ENCODE peak calls at places on chromosomes 13 and 19, in seven cellular contexts. One of them, this sample, is unnamed.

GRCh38 chr19:31066385-31066784 is 282.9 kb downstream of the TSHZ3 start:
- DNase-seq in activated T-cell treated with anti-CD3 and anti-CD28 coated beads for 4 hours: no peak
- DNase-seq in lower lobe of right lung: no peak
- DNase-seq in pancreas: no peak
- DNase-seq in mesothelial cell of epicardium: no peak
- DNase-seq in brain microvascular endothelial cell: peak
- DNase-seq in neural crest cell: no peak
- DNase-seq in this sample: peak

GRCh38 chr19:4676955-4677731 is 7.0 kb upstream of the MYDGF start:
- DNase-seq in brain microvascular endothelial cell: peak
- DNase-seq in activated T-cell treated with anti-CD3 and anti-CD28 coated beads for 4 hours: no peak
- DNase-seq in neural crest cell: peak
- DNase-seq in pancreas: no peak
- DNase-seq in mesothelial cell of epicardium: no peak
- DNase-seq in lower lobe of right lung: peak
- DNase-seq in this sample: peak

GRCh38 chr13:26246154-26246553 is 7.8 kb upstream of the CDK8 start:
- DNase-seq in mesothelial cell of epicardium: no peak
- DNase-seq in neural crest cell: no peak
- DNase-seq in pancreas: no peak
- DNase-seq in brain microvascular endothelial cell: no peak
- DNase-seq in activated T-cell treated with anti-CD3 and anti-CD28 coated beads for 4 hours: no peak
- DNase-seq in lower lobe of right lung: no peak
- DNase-seq in this sample: no peak

GRCh38 chr19:51803965-51804364 is 9.0 kb downstream of the FPR3 start:
- DNase-seq in neural crest cell: no peak
- DNase-seq in lower lobe of right lung: no peak
- DNase-seq in pancreas: no peak
- DNase-seq in mesothelial cell of epicardium: no peak
- DNase-seq in brain microvascular endothelial cell: no peak
- DNase-seq in activated T-cell treated with anti-CD3 and anti-CD28 coated beads for 4 hours: no peak
- DNase-seq in this sample: no peak

GRCh38 chr19:31351212-31352193 is 2.3 kb upstream of the TSHZ3 start:
- DNase-seq in lower lobe of right lung: no peak
- DNase-seq in activated T-cell treated with anti-CD3 and anti-CD28 coated beads for 4 hours: no peak
- DNase-seq in brain microvascular endothelial cell: peak
- DNase-seq in pancreas: peak
- DNase-seq in neural crest cell: no peak
- DNase-seq in mesothelial cell of epicardium: no peak
- DNase-seq in this sample: peak

GRCh38 chr13:43908156-43909126 is 28.7 kb downstream of the LACC1 start:
- DNase-seq in activated T-cell treated with anti-CD3 and anti-CD28 coated beads for 4 hours: no peak
- DNase-seq in mesothelial cell of epicardium: no peak
- DNase-seq in brain microvascular endothelial cell: peak
- DNase-seq in lower lobe of right lung: no peak
- DNase-seq in pancreas: no peak
- DNase-seq in neural crest cell: peak
- DNase-seq in this sample: peak

GRCh38 chr19:27865927-27866777 is 1346.8 kb downstream of the UQCRFS1 start:
- DNase-seq in mesothelial cell of epicardium: no peak
- DNase-seq in brain microvascular endothelial cell: no peak
- DNase-seq in neural crest cell: no peak
- DNase-seq in activated T-cell treated with anti-CD3 and anti-CD28 coated beads for 4 hours: no peak
- DNase-seq in lower lobe of right lung: no peak
- DNase-seq in pancreas: no peak
- DNase-seq in this sample: no peak

GRCh38 chr13:95713651-95714050 is 36.7 kb downstream of the DNAJC3 start:
- DNase-seq in activated T-cell treated with anti-CD3 and anti-CD28 coated beads for 4 hours: no peak
- DNase-seq in neural crest cell: no peak
- DNase-seq in lower lobe of right lung: no peak
- DNase-seq in pancreas: no peak
- DNase-seq in mesothelial cell of epicardium: no peak
- DNase-seq in brain microvascular endothelial cell: no peak
- DNase-seq in this sample: no peak

GRCh38 chr13:19864339-19865309 is 1.2 kb upstream of the ZMYM5 start:
- DNase-seq in activated T-cell treated with anti-CD3 and anti-CD28 coated beads for 4 hours: peak
- DNase-seq in brain microvascular endothelial cell: peak
- DNase-seq in lower lobe of right lung: peak
- DNase-seq in pancreas: peak
- DNase-seq in mesothelial cell of epicardium: peak
- DNase-seq in neural crest cell: peak
- DNase-seq in this sample: peak

GRCh38 chr19:17455711-17456123 is 5.0 kb downstream of the NXNL1 start:
- DNase-seq in brain microvascular endothelial cell: no peak
- DNase-seq in neural crest cell: no peak
- DNase-seq in mesothelial cell of epicardium: no peak
- DNase-seq in activated T-cell treated with anti-CD3 and anti-CD28 coated beads for 4 hours: no peak
- DNase-seq in lower lobe of right lung: no peak
- DNase-seq in pancreas: no peak
- DNase-seq in this sample: no peak

GRCh38 chr19:15426485-15427349 is 7.9 kb upstream of the AKAP8L start:
- DNase-seq in neural crest cell: no peak
- DNase-seq in brain microvascular endothelial cell: no peak
- DNase-seq in lower lobe of right lung: no peak
- DNase-seq in activated T-cell treated with anti-CD3 and anti-CD28 coated beads for 4 hours: no peak
- DNase-seq in mesothelial cell of epicardium: no peak
- DNase-seq in pancreas: no peak
- DNase-seq in this sample: peak